ENCODE peak calls at places on chromosome 2, in four cellular contexts. One of them, this sample, is unnamed.

GRCh38 chr2:126771501-126772195 is 115.7 kb downstream of the GYPC start:
- DNase-seq in NCI-H1105: no peak
- DNase-seq in AG08396: no peak
- DNase-seq in right cardiac atrium: no peak
- DNase-seq in this sample: no peak

GRCh38 chr2:232377841-232378734 is 463 bp upstream of the ALPP start:
- DNase-seq in NCI-H1105: no peak
- DNase-seq in AG08396: no peak
- DNase-seq in right cardiac atrium: no peak
- DNase-seq in this sample: no peak

GRCh38 chr2:209876211-209876610 is 104.6 kb downstream of the UNC80 start:
- DNase-seq in NCI-H1105: no peak
- DNase-seq in AG08396: no peak
- DNase-seq in right cardiac atrium: no peak
- DNase-seq in this sample: no peak

GRCh38 chr2:219245899-219246230 is 586 bp downstream of the STK16 start:
- DNase-seq in NCI-H1105: no peak
- DNase-seq in AG08396: no peak
- DNase-seq in right cardiac atrium: no peak
- DNase-seq in this sample: no peak

GRCh38 chr2:56167616-56168015 is 16.2 kb upstream of the CCDC85A start:
- DNase-seq in NCI-H1105: no peak
- DNase-seq in AG08396: no peak
- DNase-seq in right cardiac atrium: no peak
- DNase-seq in this sample: no peak

GRCh38 chr2:64220285-64220684 is 76.1 kb upstream of the PELI1 start:
- DNase-seq in NCI-H1105: no peak
- DNase-seq in AG08396: no peak
- DNase-seq in right cardiac atrium: no peak
- DNase-seq in this sample: no peak

GRCh38 chr2:12607971-12608370 is 108.8 kb upstream of the TRIB2 start:
- DNase-seq in NCI-H1105: no peak
- DNase-seq in AG08396: no peak
- DNase-seq in right cardiac atrium: no peak
- DNase-seq in this sample: no peak

GRCh38 chr2:189641047-189641446 is 20.2 kb upstream of the ASNSD1 start:
- DNase-seq in NCI-H1105: no peak
- DNase-seq in AG08396: no peak
- DNase-seq in right cardiac atrium: no peak
- DNase-seq in this sample: no peak

GRCh38 chr2:227862227-227862740 is 9.1 kb upstream of the DAW1 start:
- DNase-seq in NCI-H1105: peak; percentile 15
- DNase-seq in AG08396: no peak
- DNase-seq in right cardiac atrium: no peak
- DNase-seq in this sample: no peak

GRCh38 chr2:158207354-158207753 is 105.7 kb downstream of the UPP2 start:
- DNase-seq in NCI-H1105: no peak
- DNase-seq in AG08396: no peak
- DNase-seq in right cardiac atrium: no peak
- DNase-seq in this sample: no peak

GRCh38 chr2:187879491-187879890 is 325.3 kb upstream of the TFPI start:
- DNase-seq in NCI-H1105: no peak
- DNase-seq in AG08396: no peak
- DNase-seq in right cardiac atrium: no peak
- DNase-seq in this sample: no peak

GRCh38 chr2:29033172-29033571 is 41.2 kb downstream of the PCARE start:
- DNase-seq in NCI-H1105: no peak
- DNase-seq in AG08396: peak; percentile 60
- DNase-seq in right cardiac atrium: no peak
- DNase-seq in this sample: no peak

GRCh38 chr2:55119711-55120487 is 69.6 kb upstream of the RTN4 start:
- DNase-seq in NCI-H1105: no peak
- DNase-seq in AG08396: no peak
- DNase-seq in right cardiac atrium: no peak
- DNase-seq in this sample: no peak

GRCh38 chr2:117027646-117028045 is 786.8 kb upstream of the DDX18 start:
- DNase-seq in NCI-H1105: no peak
- DNase-seq in AG08396: no peak
- DNase-seq in right cardiac atrium: no peak
- DNase-seq in this sample: no peak

GRCh38 chr2:238163494-238164198 is 4.9 kb downstream of the ERFE start:
- DNase-seq in NCI-H1105: peak; percentile 22
- DNase-seq in AG08396: no peak
- DNase-seq in right cardiac atrium: peak; percentile 46
- DNase-seq in this sample: no peak

GRCh38 chr2:30185175-30185574 is 38.4 kb downstream of the YPEL5 start:
- DNase-seq in NCI-H1105: no peak
- DNase-seq in AG08396: no peak
- DNase-seq in right cardiac atrium: no peak
- DNase-seq in this sample: no peak

GRCh38 chr2:31324000-31324633 is 90.2 kb downstream of the EHD3 start:
- DNase-seq in NCI-H1105: no peak
- DNase-seq in AG08396: no peak
- DNase-seq in right cardiac atrium: no peak
- DNase-seq in this sample: no peak

GRCh38 chr2:75608684-75609333 is 37.8 kb upstream of the MRPL19 start:
- DNase-seq in NCI-H1105: peak; percentile 49
- DNase-seq in AG08396: peak; percentile 71
- DNase-seq in right cardiac atrium: peak; percentile 76
- DNase-seq in this sample: peak; percentile 32

GRCh38 chr2:101388232-101388631 is 929 bp upstream of the CREG2 start:
- DNase-seq in NCI-H1105: no peak
- DNase-seq in AG08396: peak; percentile 56
- DNase-seq in right cardiac atrium: no peak
- DNase-seq in this sample: no peak

GRCh38 chr2:149401007-149401406 is 70.6 kb downstream of the LYPD6 start:
- DNase-seq in NCI-H1105: no peak
- DNase-seq in AG08396: peak; percentile 31
- DNase-seq in right cardiac atrium: no peak
- DNase-seq in this sample: no peak

GRCh38 chr2:48747319-48747718 is 8.2 kb downstream of the LHCGR start:
- DNase-seq in NCI-H1105: no peak
- DNase-seq in AG08396: no peak
- DNase-seq in right cardiac atrium: no peak
- DNase-seq in this sample: no peak

GRCh38 chr2:71826299-71826698 is 321.4 kb downstream of the CYP26B1 start:
- DNase-seq in NCI-H1105: no peak
- DNase-seq in AG08396: no peak
- DNase-seq in right cardiac atrium: no peak
- DNase-seq in this sample: no peak

GRCh38 chr2:119638891-119639539 is 40.0 kb upstream of the TMEM177 start:
- DNase-seq in NCI-H1105: no peak
- DNase-seq in AG08396: no peak
- DNase-seq in right cardiac atrium: no peak
- DNase-seq in this sample: no peak

GRCh38 chr2:240623531-240624010 is 1.7 kb upstream of the GPR35 start:
- DNase-seq in NCI-H1105: no peak
- DNase-seq in AG08396: no peak
- DNase-seq in right cardiac atrium: peak; percentile 25
- DNase-seq in this sample: no peak

This sample was measured in effector CD4-positive, alpha-beta T cell.